ENCODE peak calls at places on chromosomes 13 and 19, in four cellular contexts. F, D, M and U are unnamed samples.

GRCh38 chr13:112743451-112744305 is 53.8 kb downstream of the ATP11A start:
- DNase-seq in D (no peak), F (no peak), M (no peak), U (no peak)

GRCh38 chr13:67438465-67438864 is 208.3 kb upstream of the PCDH9 start:
- DNase-seq in M (no peak), F (no peak), D (no peak), U (no peak)

GRCh38 chr13:52112606-52113005 is 16.3 kb downstream of the NEK5 start:
- DNase-seq in D (no peak), F (no peak), M (no peak), U (no peak)

GRCh38 chr13:30126903-30127428 is 180.4 kb downstream of the KATNAL1 start:
- DNase-seq in M (no peak), F (no peak), D (no peak), U (no peak)

GRCh38 chr13:66618702-66619101 is 611.4 kb downstream of the PCDH9 start:
- DNase-seq in F (no peak), D (peak), M (peak), U (peak)

GRCh38 chr13:34153428-34154180 is 335.7 kb downstream of the RFC3 start:
- DNase-seq in D (no peak), F (no peak), M (no peak), U (no peak)

GRCh38 chr13:90696254-90696653 is 651.2 kb upstream of the MIR17HG start:
- DNase-seq in D (no peak), F (no peak), M (no peak), U (no peak)

GRCh38 chr13:86757236-86757978 is 913.8 kb upstream of the SLITRK5 start:
- DNase-seq in D (no peak), F (peak), M (no peak), U (no peak)

GRCh38 chr13:100797921-100798320 is 123.3 kb upstream of the TMTC4 start:
- DNase-seq in F (no peak), D (no peak), M (no peak), U (no peak)

GRCh38 chr19:41649827-41650226 is 23.0 kb upstream of the CEACAM4 start:
- DNase-seq in F (no peak), M (no peak), D (no peak), U (no peak)

GRCh38 chr13:65914707-65915106 is 1315.4 kb downstream of the PCDH9 start:
- DNase-seq in D (no peak), M (no peak), F (no peak), U (no peak)

GRCh38 chr13:39144391-39144790 is 106.1 kb downstream of the NHLRC3 start:
- DNase-seq in F (no peak), M (no peak), D (no peak), U (no peak)

GRCh38 chr13:73136776-73137175 is 78.0 kb downstream of the KLF5 start:
- DNase-seq in F (no peak), D (no peak), M (no peak), U (no peak)

GRCh38 chr13:57437587-57437986 is 194.0 kb upstream of the PCDH17 start:
- DNase-seq in M (no peak), F (no peak), D (no peak), U (no peak)

GRCh38 chr13:57438072-57438471 is 193.5 kb upstream of the PCDH17 start:
- DNase-seq in M (no peak), D (no peak), F (no peak), U (no peak)

GRCh38 chr13:57443494-57443893 is 188.1 kb upstream of the PCDH17 start:
- DNase-seq in F (no peak), D (no peak), M (no peak), U (no peak)
- TF ChIP-seq EP300 in F (no peak), D (no peak), M (no peak), U (no peak)

GRCh38 chr19:57410748-57411671 is at the start of gene ZNF17:
- DNase-seq in F (no peak), M (peak), D (peak), U (peak)

GRCh38 chr19:57403737-57404537 is 7.0 kb upstream of the ZNF17 start:
- DNase-seq in D (peak), F (no peak), M (no peak), U (no peak)

GRCh38 chr19:57406516-57407123 is 4.3 kb upstream of the ZNF17 start:
- DNase-seq in F (peak), M (peak), D (peak), U (peak)
- TF ChIP-seq JUN in F (no peak), M (no peak), D (no peak), U (no peak)

GRCh38 chr19:48878219-48879024 is 6.2 kb downstream of the PPP1R15A start:
- DNase-seq in M (peak), F (no peak), D (no peak), U (no peak)
- TF ChIP-seq EP300 in M (peak), F (no peak), D (no peak), U (no peak)

DNA sequence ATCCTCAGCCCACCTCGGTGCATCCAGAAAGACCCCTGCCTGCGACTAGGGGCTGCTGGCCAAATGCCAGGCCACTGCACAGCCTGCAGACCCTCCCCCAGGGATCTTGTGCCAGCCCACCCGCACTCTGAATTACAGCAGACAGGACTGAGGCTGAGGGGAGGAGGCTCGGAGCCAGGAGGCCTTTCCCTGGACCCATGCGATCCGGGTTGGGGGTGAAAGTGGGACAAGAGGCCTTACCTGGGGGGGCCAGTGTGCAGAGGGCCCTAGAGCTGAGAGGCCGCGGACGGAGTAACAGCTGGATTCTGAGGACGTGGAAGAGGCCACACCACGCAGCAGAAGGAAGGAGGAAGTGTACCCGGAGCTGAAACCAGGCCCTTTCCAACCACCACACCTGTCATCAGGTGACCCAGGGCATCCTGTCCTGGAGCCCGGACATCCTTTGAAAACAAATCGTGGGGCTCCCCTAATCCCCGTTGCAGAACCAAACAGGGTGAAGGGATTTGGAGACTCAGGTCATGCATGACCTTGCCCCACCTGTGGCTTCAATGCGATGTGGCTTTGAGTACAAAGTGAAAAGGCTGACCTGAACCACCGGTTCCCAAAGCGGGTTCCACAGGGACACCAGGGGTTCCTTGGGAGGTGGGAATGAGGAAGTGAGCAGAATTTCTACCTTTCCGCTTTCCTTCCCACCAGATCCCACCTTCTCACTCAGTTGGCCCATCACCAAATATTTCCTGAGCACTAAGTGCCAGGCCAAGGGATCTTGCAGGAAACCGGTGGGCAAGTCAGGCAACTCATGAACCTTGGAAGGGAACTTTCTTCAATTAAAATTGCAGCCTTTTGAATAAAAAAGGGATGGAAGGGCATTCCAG is 828 bp downstream of the FUT6 start:
- DNase-seq in M (no peak), F (no peak), D (no peak), U (no peak)
- TF ChIP-seq JUN in M (no peak), F (no peak), D (no peak), U (no peak)

GRCh38 chr19:58499021-58499927 is 12.5 kb downstream of the SLC27A5 start:
- DNase-seq in M (peak), F (peak), D (peak), U (peak)
- TF ChIP-seq EP300 in M (peak), F (peak), D (peak), U (no peak)

GRCh38 chr19:38265213-38265861 is 964 bp downstream of the SPINT2 start:
- DNase-seq in D (no peak), M (no peak), F (no peak), U (peak)
- TF ChIP-seq JUN in D (no peak), M (no peak), F (no peak), U (no peak)

GRCh38 chr13:103178986-103179695 is 112.9 kb upstream of the SLC10A2 start:
- DNase-seq in M (no peak), D (no peak), F (no peak), U (no peak)

GRCh38 chr13:103187621-103188020 is 121.4 kb upstream of the SLC10A2 start:
- DNase-seq in M (no peak), F (no peak), D (no peak), U (no peak)

GRCh38 chr13:103188688-103189326 is 122.6 kb upstream of the SLC10A2 start:
- DNase-seq in F (no peak), D (no peak), M (no peak), U (peak)

DNA sequence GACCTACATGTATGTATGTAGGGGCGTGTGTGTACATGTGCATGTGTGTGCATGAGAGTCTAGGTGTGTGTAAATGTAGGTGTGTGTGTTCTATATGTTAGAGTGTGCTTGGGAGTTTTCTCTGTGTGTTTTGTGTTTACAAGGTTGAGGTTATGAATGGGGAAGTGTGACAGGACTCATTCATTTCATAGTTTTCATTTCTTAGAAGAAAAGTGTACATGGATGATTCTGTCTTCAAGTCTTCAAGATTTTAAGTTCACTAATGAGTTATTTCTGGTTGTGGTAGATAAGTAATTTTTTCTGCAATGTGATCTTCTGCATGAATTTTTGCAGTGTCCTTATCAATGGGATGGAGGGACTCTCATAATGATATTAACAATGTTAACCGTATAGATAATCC is 118.2 kb upstream of the SLC10A2 start:
- DNase-seq in D (no peak), F (no peak), M (no peak), U (no peak)
- TF ChIP-seq EP300 in D (no peak), F (no peak), M (no peak), U (no peak)

DNA sequence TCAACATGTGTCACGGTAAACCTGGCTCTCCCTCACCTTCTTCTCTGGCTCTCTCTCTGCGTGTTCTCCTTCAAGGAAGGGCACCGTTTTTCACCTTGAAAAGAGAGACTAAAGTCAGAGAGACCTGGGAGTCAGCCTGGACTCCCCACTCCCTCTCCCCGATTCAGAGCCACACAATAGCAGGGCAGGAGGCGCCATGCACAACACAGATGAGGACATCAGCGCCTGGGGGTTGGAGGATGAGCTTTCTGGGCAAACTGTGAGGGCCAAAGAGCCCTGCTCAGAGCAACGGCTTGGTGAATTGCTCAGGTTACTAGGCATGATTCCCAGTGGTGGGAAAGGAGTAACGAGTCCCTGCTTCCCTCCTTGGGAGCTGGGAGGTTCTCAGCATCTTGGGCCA is 32.3 kb downstream of the HSPH1 start:
- DNase-seq in D (no peak), M (no peak), F (no peak), U (no peak)
- TF ChIP-seq JUN in D (no peak), M (no peak), F (no peak), U (no peak)

DNA sequence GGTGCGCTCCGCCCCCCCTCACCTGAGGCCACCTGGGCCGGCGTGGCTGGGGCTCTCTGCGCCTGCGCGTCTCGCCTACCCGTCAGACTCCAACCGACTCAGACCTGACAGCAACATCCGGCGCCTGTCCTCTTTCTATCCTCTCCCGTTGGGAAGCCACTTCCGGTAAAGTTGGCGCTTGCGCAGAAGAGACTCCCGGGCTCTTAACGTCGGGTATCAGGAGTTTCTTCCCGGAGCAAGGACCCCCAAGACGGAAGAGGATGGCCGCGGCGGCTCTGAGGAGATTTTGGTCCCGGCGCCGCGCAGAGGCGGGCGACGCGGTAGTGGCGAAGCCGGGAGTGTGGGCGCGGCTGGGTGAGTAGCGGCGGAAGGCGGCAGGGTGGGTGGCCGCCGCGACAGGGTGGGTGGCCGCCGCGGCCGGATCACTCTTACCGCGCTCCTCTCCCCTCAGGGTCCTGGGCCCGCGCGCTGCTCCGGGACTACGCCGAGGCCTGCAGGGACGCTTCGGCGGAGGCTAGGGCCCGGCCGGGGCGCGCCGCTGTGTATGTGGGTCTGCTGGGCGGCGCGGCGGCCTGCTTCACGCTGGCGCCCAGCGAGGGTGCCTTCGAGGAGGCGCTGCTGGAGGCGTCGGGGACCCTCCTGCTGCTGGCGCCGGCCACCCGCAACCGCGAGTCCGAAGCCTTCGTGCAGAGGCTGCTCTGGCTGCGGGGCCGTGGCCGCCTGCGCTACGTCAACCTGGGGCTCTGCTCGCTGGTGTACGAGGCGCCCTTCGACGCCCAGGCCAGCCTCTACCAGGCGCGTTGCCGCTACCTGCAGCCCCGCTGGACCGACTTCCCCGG is at the start of the genes TIMM29 and YIPF2:
- DNase-seq in F (peak), M (peak), D (peak), U (peak)
- TF ChIP-seq EP300 in F (peak), M (peak), D (peak), U (no peak)